ENCODE peak calls at places on chromosomes 1 and 21, in four cellular contexts. One of them, this sample, is unnamed. For H3K9me3, the result is how much of the 10 kb centered on the place peaks cover.

GRCh38 chr1:204320413-204320812 is 39.3 kb downstream of the PLEKHA6 start:
- DNase-seq in CD8-positive, alpha-beta T cell: no peak
- DNase-seq in IMR-90: peak
- DNase-seq in PC-3: peak
- DNase-seq in this sample: no peak

GRCh38 chr1:46804926-46805325 is 6.1 kb downstream of the CYP4B1 start:
- DNase-seq in CD8-positive, alpha-beta T cell: no peak
- DNase-seq in IMR-90: no peak
- DNase-seq in PC-3: no peak
- DNase-seq in this sample: no peak

GRCh38 chr1:116878804-116879477 is 30.8 kb upstream of the PTGFRN start:
- DNase-seq in CD8-positive, alpha-beta T cell: no peak
- DNase-seq in IMR-90: peak
- DNase-seq in PC-3: peak
- DNase-seq in this sample: peak

GRCh38 chr1:156848461-156849150 is 10.3 kb downstream of the INSRR start:
- DNase-seq in CD8-positive, alpha-beta T cell: peak
- DNase-seq in IMR-90: no peak
- DNase-seq in PC-3: no peak
- DNase-seq in this sample: peak

GRCh38 chr21:42737969-42738590 is 84.7 kb downstream of the PDE9A start:
- DNase-seq in CD8-positive, alpha-beta T cell: no peak
- DNase-seq in IMR-90: no peak
- DNase-seq in PC-3: no peak
- DNase-seq in this sample: no peak

GRCh38 chr1:237394263-237394662 is 352.3 kb downstream of the RYR2 start:
- DNase-seq in CD8-positive, alpha-beta T cell: no peak
- DNase-seq in IMR-90: no peak
- DNase-seq in PC-3: no peak
- DNase-seq in this sample: no peak

GRCh38 chr1:192485692-192486436 is 89.7 kb upstream of the RGS1 start:
- DNase-seq in CD8-positive, alpha-beta T cell: no peak
- DNase-seq in IMR-90: peak
- DNase-seq in PC-3: peak
- DNase-seq in this sample: no peak

GRCh38 chr21:45975017-45975595 is 6.5 kb upstream of the COL6A1 start:
- DNase-seq in CD8-positive, alpha-beta T cell: no peak
- DNase-seq in IMR-90: peak
- DNase-seq in PC-3: peak
- DNase-seq in this sample: peak

DNA sequence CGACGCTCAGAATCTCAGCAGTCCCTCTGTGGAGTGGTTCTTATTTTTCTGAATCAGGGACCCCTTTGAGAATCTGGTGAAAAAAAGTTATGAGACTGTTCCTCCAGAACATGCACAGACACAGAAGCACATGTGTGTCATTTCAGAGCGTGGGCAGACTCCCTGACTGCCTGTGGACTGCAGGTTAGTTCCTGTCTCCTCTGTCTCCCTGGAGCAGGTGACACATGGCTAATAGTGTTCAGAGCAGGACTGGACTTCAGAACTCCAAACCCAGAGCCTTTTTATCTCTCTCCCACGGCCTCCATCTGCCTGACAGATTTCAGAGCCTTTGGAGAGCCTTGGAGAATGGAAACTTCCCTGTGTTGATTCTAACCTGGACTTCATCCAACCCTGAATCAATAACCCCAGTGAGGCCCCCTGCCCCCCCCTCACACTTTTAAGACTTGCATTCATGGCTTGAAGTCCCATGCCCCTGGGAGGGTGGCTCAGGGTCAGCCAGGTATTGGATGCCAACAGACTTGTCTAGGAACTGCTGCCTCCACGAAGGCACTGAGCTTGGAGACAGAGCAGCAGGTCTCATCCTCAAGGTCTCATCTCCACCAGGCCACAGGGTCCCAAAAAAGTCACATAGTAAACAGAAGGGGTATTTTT is 44.4 kb downstream of the C1orf198 start:
- DNase-seq in CD8-positive, alpha-beta T cell: no peak
- DNase-seq in IMR-90: no peak
- DNase-seq in PC-3: no peak
- DNase-seq in this sample: no peak
- H3K27ac ChIP-seq in CD8-positive, alpha-beta T cell: no peak
- H3K27ac ChIP-seq in IMR-90: no peak
- H3K27ac ChIP-seq in PC-3: peak
- H3K27ac ChIP-seq in this sample: no peak

DNA sequence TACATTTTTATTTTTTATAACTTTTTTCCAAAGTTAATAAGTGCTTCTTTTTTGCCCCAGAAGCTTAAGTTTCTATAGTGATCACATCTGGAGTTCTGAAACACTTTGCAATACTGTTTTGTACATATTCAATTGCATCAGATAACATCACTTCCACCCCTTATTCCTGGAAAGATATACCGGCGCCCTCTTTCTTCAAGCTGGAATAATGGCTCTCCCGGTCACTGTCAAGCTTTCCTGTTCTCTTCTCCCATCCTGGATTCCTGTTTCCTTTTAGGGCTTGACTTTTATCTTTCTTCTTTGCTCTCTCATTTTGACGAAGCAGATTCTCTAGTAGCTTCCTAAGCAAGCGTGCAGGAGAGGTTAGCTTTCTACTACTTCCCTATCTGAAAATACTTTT is 1866.8 kb downstream of the MRPL39 start:
- DNase-seq in CD8-positive, alpha-beta T cell: no peak
- DNase-seq in IMR-90: no peak
- DNase-seq in PC-3: no peak
- DNase-seq in this sample: no peak
- H3K9me3 ChIP-seq in CD8-positive, alpha-beta T cell: under half
- H3K9me3 ChIP-seq in IMR-90: under half
- H3K9me3 ChIP-seq in PC-3: under half
- H3K9me3 ChIP-seq in this sample: under half

GRCh38 chr1:51902456-51902855 is 23.9 kb upstream of the NRDC start:
- DNase-seq in CD8-positive, alpha-beta T cell: no peak
- DNase-seq in IMR-90: no peak
- DNase-seq in PC-3: no peak
- DNase-seq in this sample: no peak

GRCh38 chr1:51899022-51899421 is 20.5 kb upstream of the NRDC start:
- DNase-seq in CD8-positive, alpha-beta T cell: no peak
- DNase-seq in IMR-90: no peak
- DNase-seq in PC-3: no peak
- DNase-seq in this sample: no peak

GRCh38 chr1:51897699-51898031 is 19.1 kb upstream of the NRDC start:
- DNase-seq in CD8-positive, alpha-beta T cell: no peak
- DNase-seq in IMR-90: peak
- DNase-seq in PC-3: peak
- DNase-seq in this sample: no peak

GRCh38 chr1:51901151-51901550 is 22.6 kb upstream of the NRDC start:
- DNase-seq in CD8-positive, alpha-beta T cell: no peak
- DNase-seq in IMR-90: no peak
- DNase-seq in PC-3: peak
- DNase-seq in this sample: no peak

DNA sequence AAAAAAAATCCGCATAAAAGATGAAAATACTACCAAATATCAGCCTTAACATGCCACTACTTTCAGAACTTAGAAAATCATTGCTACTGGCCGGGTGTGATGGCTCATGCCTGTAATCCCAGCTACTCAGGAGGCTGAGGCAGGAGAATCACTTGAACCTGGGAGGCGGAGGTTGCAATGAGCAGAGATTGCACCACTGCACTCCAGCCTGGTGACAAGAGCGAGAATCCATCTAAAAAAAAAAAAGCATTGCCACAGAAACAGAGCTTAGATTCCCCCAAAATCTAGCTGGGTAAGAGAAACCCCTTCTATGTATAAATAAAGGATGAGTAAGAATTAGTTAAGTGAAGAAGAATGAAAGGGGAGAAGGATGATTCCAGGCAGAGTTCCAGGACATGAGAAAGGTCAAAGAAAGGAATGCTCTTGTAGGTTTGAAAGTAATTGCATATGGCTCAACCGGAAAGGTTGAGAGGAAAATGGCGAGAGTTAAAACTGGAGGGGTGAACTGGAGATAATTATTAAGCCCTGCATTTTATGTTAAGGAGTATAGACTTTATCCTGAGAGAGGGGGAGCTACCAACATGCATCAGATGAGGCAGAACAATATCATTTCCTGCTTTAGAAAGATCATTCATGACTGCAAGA is 19.7 kb upstream of the NRDC start:
- DNase-seq in CD8-positive, alpha-beta T cell: no peak
- DNase-seq in IMR-90: peak
- DNase-seq in PC-3: peak
- DNase-seq in this sample: no peak
- H3K27ac ChIP-seq in CD8-positive, alpha-beta T cell: no peak
- H3K27ac ChIP-seq in IMR-90: peak
- H3K27ac ChIP-seq in PC-3: peak
- H3K27ac ChIP-seq in this sample: no peak

DNA sequence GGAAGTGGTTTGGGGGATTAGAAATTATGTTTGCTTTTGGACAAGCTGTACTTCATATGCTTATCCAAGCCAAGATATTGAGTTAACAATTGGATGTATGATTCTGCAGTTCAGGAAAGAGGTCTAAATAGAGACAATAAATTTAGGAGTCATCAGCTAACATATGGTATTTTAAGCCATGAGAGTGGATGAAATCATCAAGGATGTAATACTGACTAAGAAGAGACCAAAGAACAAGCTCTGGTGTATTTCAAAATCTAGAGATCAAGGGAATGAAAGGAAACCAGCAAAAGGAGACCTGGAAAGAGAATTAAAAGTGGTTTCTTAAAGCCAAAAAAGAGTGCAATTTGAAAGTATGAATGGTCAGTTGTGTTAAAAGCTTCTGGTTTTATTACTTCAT is 183.6 kb upstream of the BEND5 start:
- DNase-seq in CD8-positive, alpha-beta T cell: no peak
- DNase-seq in IMR-90: no peak
- DNase-seq in PC-3: no peak
- DNase-seq in this sample: no peak
- H3K9me3 ChIP-seq in CD8-positive, alpha-beta T cell: under half
- H3K9me3 ChIP-seq in IMR-90: under half
- H3K9me3 ChIP-seq in PC-3: under half
- H3K9me3 ChIP-seq in this sample: under half

DNA sequence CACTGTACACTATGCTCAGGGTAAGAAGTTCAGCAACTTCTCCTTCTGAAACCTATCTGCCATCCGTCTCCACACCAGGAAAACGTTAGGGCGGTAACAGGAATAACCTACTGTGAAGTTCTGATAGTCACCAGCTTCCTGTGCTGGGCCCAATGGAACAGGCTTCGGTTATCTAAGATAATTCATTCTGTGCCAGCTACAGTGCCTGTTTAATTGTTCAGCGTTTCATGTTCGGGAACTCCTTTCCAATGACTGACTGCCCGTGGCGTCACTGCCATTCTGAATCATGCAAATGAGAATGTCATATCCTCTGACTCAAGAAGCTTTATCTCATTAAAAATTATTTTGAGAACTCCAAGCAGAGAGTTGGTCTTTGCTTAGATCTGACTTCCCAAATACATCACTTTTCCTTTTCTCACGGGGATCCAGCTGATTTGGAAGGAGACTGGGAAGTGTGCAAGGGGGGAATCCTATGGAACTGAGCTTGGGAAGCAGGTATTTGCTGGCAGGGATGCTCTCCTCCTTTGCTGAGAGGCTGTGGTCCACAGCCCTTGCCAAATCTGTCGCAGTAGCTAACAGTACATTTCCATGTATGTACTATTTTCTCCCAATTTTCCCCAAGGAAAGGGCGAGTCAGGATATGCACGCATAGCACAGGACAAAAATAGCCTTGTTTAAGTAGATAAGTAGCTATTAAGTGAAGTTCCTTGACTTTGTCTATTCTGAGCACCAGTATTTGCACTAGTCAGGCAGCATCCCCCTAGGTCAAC is 358.7 kb downstream of the LTN1 start:
- DNase-seq in CD8-positive, alpha-beta T cell: no peak
- DNase-seq in IMR-90: peak
- DNase-seq in PC-3: peak
- DNase-seq in this sample: no peak
- H3K27ac ChIP-seq in CD8-positive, alpha-beta T cell: no peak
- H3K27ac ChIP-seq in IMR-90: peak
- H3K27ac ChIP-seq in PC-3: peak
- H3K27ac ChIP-seq in this sample: no peak

GRCh38 chr1:31467005-31467674 is 54.1 kb downstream of the SERINC2 start:
- DNase-seq in CD8-positive, alpha-beta T cell: no peak
- DNase-seq in IMR-90: no peak
- DNase-seq in PC-3: peak
- DNase-seq in this sample: no peak

DNA sequence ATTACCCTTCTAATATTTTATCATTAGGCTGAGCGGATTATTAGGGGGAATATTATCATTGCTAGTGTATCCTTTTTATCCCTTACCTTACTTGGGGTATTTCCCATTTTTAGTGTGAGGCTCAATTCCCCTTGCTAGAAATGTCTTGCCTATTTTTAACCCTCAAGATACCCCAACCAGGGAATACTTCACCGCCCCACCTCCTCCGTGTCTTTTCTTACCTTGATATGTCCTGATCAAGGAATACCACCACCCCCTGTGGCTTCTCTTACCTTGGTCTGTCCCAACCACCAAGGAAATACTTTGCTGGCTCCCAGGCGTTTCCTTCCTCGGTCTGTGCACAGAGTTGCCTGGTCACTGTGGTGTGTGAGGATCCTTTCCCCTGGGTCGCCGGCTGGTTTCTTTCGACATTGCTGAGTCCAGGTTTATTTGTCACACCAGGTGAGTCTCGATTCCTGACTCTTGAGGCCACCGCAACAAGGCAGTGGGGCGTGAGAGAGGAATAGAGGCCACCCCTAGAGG is 57.8 kb downstream of the SERINC2 start:
- DNase-seq in CD8-positive, alpha-beta T cell: no peak
- DNase-seq in IMR-90: no peak
- DNase-seq in PC-3: no peak
- DNase-seq in this sample: no peak
- H3K9me3 ChIP-seq in CD8-positive, alpha-beta T cell: under half
- H3K9me3 ChIP-seq in IMR-90: under half
- H3K9me3 ChIP-seq in PC-3: under half
- H3K9me3 ChIP-seq in this sample: under half

DNA sequence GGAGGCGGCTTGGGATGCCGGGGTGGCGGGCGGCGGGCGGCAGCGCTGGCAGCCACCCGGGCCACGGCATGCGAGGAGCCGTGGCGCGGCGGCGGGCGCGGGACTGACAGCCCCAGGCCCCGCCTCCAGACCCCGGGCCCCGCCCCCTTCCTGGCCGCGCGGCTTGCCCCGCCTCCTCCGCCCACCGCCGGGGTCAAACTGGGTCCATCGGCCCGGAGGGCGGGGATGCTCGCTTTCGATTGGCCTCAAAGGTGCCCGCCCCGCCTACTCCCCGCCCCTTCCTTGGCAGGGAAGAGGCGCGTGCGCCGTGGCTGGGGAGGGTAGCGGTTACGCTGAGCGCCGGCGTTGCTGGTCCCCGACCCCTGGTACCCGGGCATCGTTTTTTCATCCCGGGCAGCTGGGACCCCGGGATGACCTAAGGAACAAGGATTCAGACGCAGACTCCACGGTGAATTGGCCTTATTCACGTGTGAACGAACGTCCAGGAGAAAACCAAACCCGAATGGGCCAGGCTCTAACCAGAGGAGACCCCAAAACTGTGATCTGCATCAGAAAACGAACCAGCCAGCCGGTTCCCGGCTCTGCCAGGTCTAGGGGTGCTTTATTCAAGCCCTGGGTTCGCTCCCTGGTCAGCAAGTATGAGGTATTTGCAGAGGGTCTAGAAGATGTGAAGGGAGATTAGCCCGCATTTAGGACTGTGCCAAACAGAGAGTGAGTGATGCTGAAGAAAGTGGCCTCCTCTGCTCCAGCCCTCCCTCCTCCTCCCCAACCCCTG is 117.2 kb upstream of the GUCA2B start:
- DNase-seq in CD8-positive, alpha-beta T cell: peak
- DNase-seq in IMR-90: peak
- DNase-seq in PC-3: peak
- DNase-seq in this sample: peak
- H3K27ac ChIP-seq in CD8-positive, alpha-beta T cell: no peak
- H3K27ac ChIP-seq in IMR-90: peak
- H3K27ac ChIP-seq in PC-3: no peak
- H3K27ac ChIP-seq in this sample: no peak

GRCh38 chr1:75258351-75258750 is 124.2 kb downstream of the LHX8 start:
- DNase-seq in CD8-positive, alpha-beta T cell: no peak
- DNase-seq in IMR-90: no peak
- DNase-seq in PC-3: no peak
- DNase-seq in this sample: no peak
- H3K9me3 ChIP-seq in CD8-positive, alpha-beta T cell: under half
- H3K9me3 ChIP-seq in IMR-90: under half
- H3K9me3 ChIP-seq in PC-3: under half
- H3K9me3 ChIP-seq in this sample: under half